ENCODE peak calls at places on chromosome 22, in five cellular contexts. W is uterus; O is NCI-H748 treated with DMSO at 0.1 percent for 48 hours; C is AG04449; T is activated naive CD8-positive, alpha-beta T cell treated with anti-CD3 and anti-CD28 coated beads for 36 hours. S is an unnamed sample.

GRCh38 chr22:29524440-29525191 is 28.9 kb downstream of the THOC5 start:
- DNase-seq in O (no peak), W (no peak), C (no peak), T (peak; percentile 7), S (peak; percentile 27)

GRCh38 chr22:30866811-30867271 is 101.7 kb downstream of the MORC2 start:
- DNase-seq in T (no peak), W (peak; percentile 10), C (no peak), O (no peak), S (no peak)

GRCh38 chr22:40498454-40499186 is 128.2 kb downstream of the SGSM3 start:
- DNase-seq in O (no peak), C (peak; percentile 84), W (no peak), T (no peak), S (no peak)

GRCh38 chr22:50544746-50545253 is 899 bp upstream of the KLHDC7B start:
- DNase-seq in T (peak; percentile 33), W (no peak), C (no peak), O (no peak), S (peak; percentile 37)

GRCh38 chr22:34688825-34689224 is 377.1 kb upstream of the ISX start:
- DNase-seq in C (no peak), W (no peak), O (no peak), T (no peak), S (no peak)

GRCh38 chr22:48712558-48712957 is 1115.1 kb downstream of the BRD1 start:
- DNase-seq in C (no peak), O (no peak), W (no peak), T (no peak), S (no peak)

GRCh38 chr22:23218053-23218866 is 38.0 kb downstream of the BCR start:
- DNase-seq in O (no peak), C (no peak), T (no peak), W (no peak), S (no peak)

GRCh38 chr22:18115844-18116480 is 5.4 kb downstream of the TUBA8 start:
- DNase-seq in W (no peak), C (no peak), O (no peak), T (no peak), S (no peak)

GRCh38 chr22:20159088-20159487 is 8.2 kb upstream of the CCDC188 start:
- DNase-seq in C (no peak), W (no peak), T (no peak), O (no peak), S (no peak)

GRCh38 chr22:31646186-31647019 is 15.6 kb downstream of the PISD start:
- DNase-seq in O (no peak), C (peak; percentile 96), W (peak; percentile 47), T (peak; percentile 47), S (no peak)

GRCh38 chr22:25054943-25055511 is 102.5 kb downstream of the KIAA1671 start:
- DNase-seq in C (no peak), T (peak; percentile 70), O (no peak), W (no peak), S (no peak)

GRCh38 chr22:35315855-35316745 is 16.4 kb downstream of the TOM1 start:
- DNase-seq in T (no peak), O (no peak), W (no peak), C (no peak), S (no peak)

GRCh38 chr22:38850941-38851849 is 7.4 kb upstream of the NPTXR start:
- DNase-seq in O (no peak), T (no peak), W (no peak), C (no peak), S (no peak)

GRCh38 chr22:19066531-19067271 is 55.5 kb downstream of the DGCR2 start:
- DNase-seq in T (no peak), O (no peak), C (no peak), W (peak; percentile 46), S (no peak)

GRCh38 chr22:30921108-30921507 is 47.5 kb downstream of the MORC2 start:
- DNase-seq in C (no peak), O (no peak), W (no peak), T (no peak), S (no peak)

GRCh38 chr22:29661355-29661754 is 57.9 kb downstream of the NF2 start:
- DNase-seq in W (no peak), O (no peak), T (no peak), C (no peak), S (no peak)

GRCh38 chr22:48492371-48493320 is 1335.0 kb downstream of the BRD1 start:
- DNase-seq in C (peak; percentile 23), O (peak; percentile 91), T (peak; percentile 23), W (peak; percentile 53), S (peak; percentile 63)

S was measured in DND-41.